ENCODE peak calls at places on chromosomes 5 and 9, in seven cellular contexts. Q, E, N, A, F, C and I are unnamed samples.
A peak's percentile ranks its signal among the peaks of the same experiment; 100 is the strongest.

GRCh38 chr9:546797-547223 is 294.7 kb upstream of the DMRT1 start:
- DNase-seq in A (no peak), C (no peak), Q (no peak), E (peak; percentile 32), F (no peak), N (no peak), I (peak; percentile 11)

GRCh38 chr9:130770093-130770492 is 65.0 kb upstream of the ABL1 start:
- DNase-seq in F (no peak), Q (no peak), A (no peak), E (no peak), N (no peak), C (no peak), I (no peak)

GRCh38 chr5:520196-520849 is 3.9 kb downstream of the SLC9A3 start:
- DNase-seq in Q (no peak), F (no peak), A (no peak), C (no peak), N (no peak), E (no peak), I (no peak)

GRCh38 chr9:127092041-127092608 is 30.3 kb downstream of the ANGPTL2 start:
- DNase-seq in Q (no peak), C (no peak), A (no peak), E (no peak), F (no peak), N (no peak), I (peak; percentile 39)

GRCh38 chr5:139671096-139671841 is 23.1 kb downstream of the CXXC5 start:
- DNase-seq in E (peak; percentile 53), A (no peak), Q (no peak), F (no peak), C (no peak), N (no peak), I (peak; percentile 77)

GRCh38 chr9:109861918-109862317 is 81.9 kb downstream of the PALM2AKAP2 start:
- DNase-seq in Q (no peak), E (no peak), N (no peak), A (no peak), C (no peak), F (no peak), I (no peak)

GRCh38 chr5:39629946-39630345 is 205.2 kb upstream of the DAB2 start:
- DNase-seq in Q (no peak), F (no peak), N (no peak), E (no peak), A (no peak), C (no peak), I (no peak)

GRCh38 chr5:159947708-159948358 is 31.6 kb downstream of the ADRA1B start:
- DNase-seq in F (no peak), A (no peak), E (no peak), Q (peak; percentile 48), N (no peak), C (no peak), I (peak; percentile 37)

GRCh38 chr5:109191153-109191558 is 218.6 kb downstream of the PJA2 start:
- DNase-seq in Q (peak; percentile 30), C (no peak), F (no peak), A (no peak), E (peak; percentile 24), N (no peak), I (peak; percentile 78)

GRCh38 chr5:143484604-143485003 is 81.1 kb upstream of the NR3C1 start:
- DNase-seq in E (no peak), A (no peak), C (no peak), N (no peak), F (no peak), Q (no peak), I (no peak)

GRCh38 chr9:133116346-133117231 is 4.5 kb downstream of the RALGDS start:
- DNase-seq in Q (no peak), A (no peak), E (no peak), N (peak; percentile 84), F (no peak), C (no peak), I (no peak)

GRCh38 chr9:134916161-134916665 is 1.5 kb downstream of the FCN1 start:
- DNase-seq in E (no peak), N (peak; percentile 55), F (no peak), Q (no peak), C (no peak), A (no peak), I (no peak)

GRCh38 chr5:131156971-131157370 is 8.1 kb downstream of the HINT1 start:
- DNase-seq in F (no peak), E (no peak), N (no peak), Q (no peak), A (no peak), C (no peak), I (no peak)

GRCh38 chr9:35335164-35335563 is 154.7 kb upstream of the RUSC2 start:
- DNase-seq in N (no peak), Q (peak; percentile 50), A (no peak), F (no peak), C (no peak), E (no peak), I (no peak)

GRCh38 chr9:76257224-76257794 is 136.9 kb downstream of the RFK start:
- DNase-seq in E (no peak), A (no peak), F (no peak), C (no peak), N (no peak), Q (no peak), I (no peak)

GRCh38 chr5:11595045-11595444 is 309.2 kb downstream of the CTNND2 start:
- DNase-seq in E (no peak), A (no peak), C (no peak), N (no peak), F (no peak), Q (no peak), I (no peak)

GRCh38 chr5:1918488-1919208 is 35.9 kb upstream of the IRX4 start:
- DNase-seq in Q (no peak), C (no peak), E (no peak), F (no peak), N (no peak), A (no peak), I (no peak)

GRCh38 chr9:100222674-100223073 is 123.6 kb downstream of the INVS start:
- DNase-seq in Q (peak; percentile 14), F (peak; percentile 55), E (peak; percentile 42), A (peak; percentile 8), N (no peak), C (no peak), I (peak; percentile 6)

GRCh38 chr5:66232701-66233100 is 88.6 kb downstream of the SREK1 start:
- DNase-seq in C (no peak), N (no peak), A (no peak), F (no peak), E (no peak), Q (no peak), I (no peak)

GRCh38 chr5:178505639-178506407 is 84.4 kb downstream of the COL23A1 start:
- DNase-seq in N (no peak), A (no peak), E (no peak), C (no peak), F (no peak), Q (no peak), I (no peak)

GRCh38 chr5:885529-885928 is 7.1 kb downstream of the BRD9 start:
- DNase-seq in F (no peak), C (no peak), A (no peak), Q (no peak), E (no peak), N (peak; percentile 81), I (no peak)

GRCh38 chr9:129851821-129852220 is 16.6 kb downstream of the USP20 start:
- DNase-seq in E (no peak), F (no peak), N (no peak), A (no peak), Q (no peak), C (no peak), I (no peak)

GRCh38 chr9:16526380-16526779 is 344.1 kb downstream of the BNC2 start:
- DNase-seq in C (no peak), A (no peak), F (peak; percentile 23), Q (no peak), E (no peak), N (no peak), I (no peak)

GRCh38 chr9:138024831-138025291 is 147.3 kb downstream of the CACNA1B start:
- DNase-seq in F (no peak), C (no peak), E (no peak), N (no peak), Q (no peak), A (no peak), I (no peak)

GRCh38 chr9:110260911-110261310 is 4.6 kb upstream of the TXN start:
- DNase-seq in E (no peak), N (no peak), Q (peak; percentile 34), A (no peak), F (no peak), C (no peak), I (no peak)

GRCh38 chr9:12696931-12697622 is 3.9 kb downstream of the TYRP1 start:
- DNase-seq in Q (no peak), A (no peak), N (no peak), F (no peak), C (no peak), E (no peak), I (no peak)

GRCh38 chr9:75909776-75910175 is 19.3 kb downstream of the PCSK5 start:
- DNase-seq in F (no peak), Q (no peak), A (no peak), E (no peak), C (no peak), N (no peak), I (no peak)

GRCh38 chr9:7910426-7911015 is 110.9 kb upstream of the DMAC1 start:
- DNase-seq in N (no peak), C (no peak), E (no peak), A (no peak), Q (no peak), F (no peak), I (no peak)

GRCh38 chr5:35129921-35130485 is 82.3 kb upstream of the AGXT2 start:
- DNase-seq in N (no peak), Q (no peak), E (no peak), C (peak; percentile 5), F (peak; percentile 76), A (no peak), I (peak; percentile 92)

GRCh38 chr9:13149454-13149853 is 130.0 kb downstream of the MPDZ start:
- DNase-seq in F (no peak), C (no peak), E (no peak), N (no peak), A (no peak), Q (no peak), I (no peak)

GRCh38 chr5:140043508-140043872 is 391 bp upstream of the NRG2 start:
- DNase-seq in C (no peak), A (peak; percentile 62), E (no peak), Q (no peak), F (peak; percentile 53), N (no peak), I (peak; percentile 64)

GRCh38 chr5:138274189-138274853 is at the start of gene GFRA3:
- DNase-seq in N (peak; percentile 86), A (no peak), C (no peak), F (no peak), E (no peak), Q (no peak), I (no peak)

GRCh38 chr5:126516133-126516532 is 78.9 kb downstream of the ALDH7A1 start:
- DNase-seq in E (no peak), Q (peak; percentile 29), A (no peak), F (no peak), N (no peak), C (no peak), I (no peak)

GRCh38 chr5:35902032-35902681 is 36.3 kb downstream of the CAPSL start:
- DNase-seq in F (no peak), A (no peak), Q (peak; percentile 39), N (no peak), E (no peak), C (no peak), I (no peak)

GRCh38 chr5:14686517-14686916 is 22.0 kb downstream of the OTULIN start:
- DNase-seq in F (no peak), N (no peak), C (no peak), A (no peak), Q (no peak), E (no peak), I (no peak)

GRCh38 chr5:37841223-37841622 is 1.4 kb upstream of the GDNF start:
- DNase-seq in N (no peak), E (no peak), C (no peak), F (no peak), A (no peak), Q (no peak), I (no peak)